ENCODE peak calls at places on chromosomes 16 and 17, in four cellular contexts. J is thoracic aorta; D is esophagus muscularis mucosa; C is activated naive CD4-positive, alpha-beta T cell treated with anti-CD3 and anti-CD28 coated beads for 36 hours. Z is an unnamed sample.

GRCh38 chr17:38926290-38927070 is 1.1 kb downstream of the LASP1NB start:
- DNase-seq in J (no peak), D (peak; percentile 37), C (peak; percentile 39), Z (no peak)

GRCh38 chr17:74474043-74474792 is 7.8 kb downstream of the CD300A start:
- DNase-seq in J (no peak), D (no peak), C (peak; percentile 48), Z (no peak)

GRCh38 chr16:56101480-56101879 is 89.8 kb upstream of the GNAO1 start:
- DNase-seq in J (no peak), D (peak; percentile 45), C (no peak), Z (no peak)

GRCh38 chr16:81004646-81005353 is 1.9 kb downstream of the CMC2 start:
- DNase-seq in J (no peak), D (no peak), C (peak; percentile 46), Z (no peak)

GRCh38 chr16:14036869-14037268 is 34.2 kb upstream of the MRTFB start:
- DNase-seq in J (no peak), D (no peak), C (no peak), Z (no peak)

GRCh38 chr16:30491744-30492308 is 19.3 kb downstream of the ITGAL start:
- DNase-seq in J (no peak), D (no peak), C (peak; percentile 65), Z (no peak)

GRCh38 chr17:7574176-7574953 is 5.1 kb upstream of the CD68 start:
- DNase-seq in J (no peak), D (no peak), C (no peak), Z (no peak)

GRCh38 chr16:600781-601180 is 10.9 kb downstream of the RAB40C start:
- DNase-seq in J (no peak), D (no peak), C (no peak), Z (no peak)

GRCh38 chr16:17467923-17468540 is 2.7 kb downstream of the XYLT1 start:
- DNase-seq in J (no peak), D (no peak), C (peak; percentile 80), Z (no peak)

GRCh38 chr17:80795737-80796136 is 195.9 kb upstream of the CHMP6 start:
- DNase-seq in J (no peak), D (no peak), C (no peak), Z (no peak)

GRCh38 chr17:77687921-77688320 is 270.6 kb upstream of the TNRC6C start:
- DNase-seq in J (no peak), D (no peak), C (no peak), Z (no peak)

GRCh38 chr17:50919321-50920040 is 53.3 kb upstream of the TOB1 start:
- DNase-seq in J (peak; percentile 79), D (peak; percentile 95), C (peak; percentile 91), Z (no peak)

GRCh38 chr17:54903375-54903774 is 2.7 kb downstream of the TOM1L1 start:
- DNase-seq in J (no peak), D (no peak), C (no peak), Z (no peak)

GRCh38 chr17:46977348-46977747 is 1.7 kb downstream of the RPRML start:
- DNase-seq in J (no peak), D (no peak), C (peak; percentile 11), Z (no peak)

GRCh38 chr16:18839555-18839954 is 38.2 kb upstream of the ARL6IP1 start:
- DNase-seq in J (no peak), D (no peak), C (no peak), Z (no peak)

GRCh38 chr17:65177901-65178300 is 40.7 kb downstream of the RGS9 start:
- DNase-seq in J (no peak), D (no peak), C (no peak), Z (no peak)

GRCh38 chr16:56005958-56006357 is 130.8 kb upstream of the CES5A start:
- DNase-seq in J (no peak), D (peak; percentile 72), C (no peak), Z (no peak)

GRCh38 chr16:25210758-25211157 is 6.0 kb upstream of the AQP8 start:
- DNase-seq in J (no peak), D (no peak), C (no peak), Z (no peak)

GRCh38 chr17:31586946-31587345 is 195.5 kb downstream of the RAB11FIP4 start:
- DNase-seq in J (no peak), D (no peak), C (no peak), Z (no peak)

GRCh38 chr17:77327566-77328463 is 187.0 kb downstream of the SEC14L1 start:
- DNase-seq in J (no peak), D (no peak), C (no peak), Z (peak; percentile 87)

GRCh38 chr16:3819741-3820724 is 60.5 kb downstream of the CREBBP start:
- DNase-seq in J (no peak), D (no peak), C (no peak), Z (no peak)

GRCh38 chr16:49602201-49603041 is 228.8 kb downstream of the C16orf78 start:
- DNase-seq in J (no peak), D (no peak), C (no peak), Z (peak; percentile 58)

GRCh38 chr16:576197-576822 is 6.5 kb downstream of the PIGQ start:
- DNase-seq in J (no peak), D (no peak), C (no peak), Z (no peak)